ENCODE peak calls at places on chromosomes 12 and 14, in four cellular contexts. Z, K, A and G are unnamed samples.

GRCh38 chr12:62834971-62835547 is 99.9 kb downstream of the PPM1H start:
- DNase-seq in Z (peak; percentile 26), K (no peak), A (no peak), G (no peak)

GRCh38 chr14:67500981-67501380 is 12.5 kb upstream of the TMEM229B start:
- DNase-seq in Z (no peak), K (no peak), A (no peak), G (no peak)

GRCh38 chr14:70707138-70708038 is 65.7 kb downstream of the TTC9 start:
- DNase-seq in Z (peak; percentile 93), K (no peak), A (no peak), G (no peak)

GRCh38 chr14:24965934-24966593 is 83.9 kb downstream of the STXBP6 start:
- DNase-seq in Z (no peak), K (no peak), A (no peak), G (no peak)

GRCh38 chr12:5511644-5512584 is 80.0 kb downstream of the NTF3 start:
- DNase-seq in Z (no peak), K (peak; percentile 30), A (peak; percentile 24), G (peak; percentile 1)

GRCh38 chr12:27015730-27016076 is 1.5 kb upstream of the TM7SF3 start:
- DNase-seq in Z (no peak), K (no peak), A (peak; percentile 11), G (no peak)

GRCh38 chr12:109732321-109733305 is 19.0 kb downstream of the FAM222A start:
- DNase-seq in Z (no peak), K (no peak), A (no peak), G (no peak)

GRCh38 chr12:104513681-104514080 is 56.9 kb downstream of the CHST11 start:
- DNase-seq in Z (no peak), K (no peak), A (no peak), G (no peak)

GRCh38 chr14:34750670-34751069 is 36.3 kb upstream of the CFL2 start:
- DNase-seq in Z (no peak), K (no peak), A (no peak), G (no peak)

GRCh38 chr14:69650948-69651369 is 39.6 kb downstream of the SUSD6 start:
- DNase-seq in Z (no peak), K (no peak), A (no peak), G (no peak)

GRCh38 chr12:132550014-132550802 is 60.2 kb downstream of the LRCOL1 start:
- DNase-seq in Z (no peak), K (no peak), A (peak; percentile 44), G (no peak)

GRCh38 chr12:91382081-91382543 is 199.5 kb upstream of the DCN start:
- DNase-seq in Z (peak; percentile 54), K (peak; percentile 1), A (peak; percentile 51), G (peak; percentile 60)

GRCh38 chr12:123445388-123446344 is 9.2 kb upstream of the RILPL2 start:
- DNase-seq in Z (no peak), K (no peak), A (no peak), G (no peak)

GRCh38 chr12:87430444-87430843 is 598.8 kb downstream of the C12orf50 start:
- DNase-seq in Z (no peak), K (no peak), A (no peak), G (no peak)

GRCh38 chr14:96215845-96216244 is 11.2 kb downstream of the BDKRB2 start:
- DNase-seq in Z (no peak), K (no peak), A (no peak), G (no peak)

GRCh38 chr12:116700066-116700465 is 37.8 kb downstream of the SPRING1 start:
- DNase-seq in Z (no peak), K (no peak), A (no peak), G (no peak)

GRCh38 chr14:56759633-56760032 is 50.6 kb downstream of the OTX2 start:
- DNase-seq in Z (no peak), K (no peak), A (no peak), G (no peak)

GRCh38 chr12:78120866-78121590 is 290.3 kb downstream of the NAV3 start:
- DNase-seq in Z (no peak), K (no peak), A (no peak), G (peak; percentile 5)
- TF ChIP-seq SPI1 in Z (no peak), K (no peak), A (no peak), G (no peak)

GRCh38 chr12:31431721-31432120 is 105.8 kb upstream of the SINHCAF start:
- DNase-seq in Z (no peak), K (no peak), A (no peak), G (no peak)
- TF ChIP-seq SPI1 in Z (no peak), K (no peak), A (no peak), G (no peak)

DNA sequence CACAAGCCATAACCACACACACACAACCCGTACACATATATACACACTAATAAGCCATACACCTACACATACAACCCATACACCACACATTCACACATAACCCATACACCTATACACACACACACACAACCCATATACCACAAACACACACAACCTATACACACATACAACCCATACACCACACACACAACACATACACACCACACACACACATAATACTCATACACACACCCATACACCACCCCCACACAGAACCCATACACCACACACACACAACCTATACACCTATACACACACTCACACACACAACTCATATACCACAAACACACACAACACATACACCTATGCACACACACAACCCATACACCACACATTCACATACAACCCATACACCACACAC is 44.1 kb downstream of the TMEM121 start:
- DNase-seq in Z (no peak), K (no peak), A (no peak), G (no peak)
- TF ChIP-seq SPI1 in Z (no peak), K (no peak), A (no peak), G (no peak)

GRCh38 chr14:105474478-105475268 is at the start of gene CRIP2:
- DNase-seq in Z (no peak), K (peak; percentile 81), A (peak; percentile 88), G (no peak)

GRCh38 chr14:105475916-105476845 is 1.6 kb downstream of the CRIP2 start:
- DNase-seq in Z (no peak), K (no peak), A (no peak), G (no peak)

GRCh38 chr14:105476937-105477658 is 2.5 kb downstream of the CRIP2 start:
- DNase-seq in Z (no peak), K (no peak), A (no peak), G (no peak)

GRCh38 chr14:105473677-105474477 is 744 bp upstream of the CRIP2 start:
- DNase-seq in Z (no peak), K (peak; percentile 79), A (peak; percentile 85), G (peak; percentile 33)

DNA sequence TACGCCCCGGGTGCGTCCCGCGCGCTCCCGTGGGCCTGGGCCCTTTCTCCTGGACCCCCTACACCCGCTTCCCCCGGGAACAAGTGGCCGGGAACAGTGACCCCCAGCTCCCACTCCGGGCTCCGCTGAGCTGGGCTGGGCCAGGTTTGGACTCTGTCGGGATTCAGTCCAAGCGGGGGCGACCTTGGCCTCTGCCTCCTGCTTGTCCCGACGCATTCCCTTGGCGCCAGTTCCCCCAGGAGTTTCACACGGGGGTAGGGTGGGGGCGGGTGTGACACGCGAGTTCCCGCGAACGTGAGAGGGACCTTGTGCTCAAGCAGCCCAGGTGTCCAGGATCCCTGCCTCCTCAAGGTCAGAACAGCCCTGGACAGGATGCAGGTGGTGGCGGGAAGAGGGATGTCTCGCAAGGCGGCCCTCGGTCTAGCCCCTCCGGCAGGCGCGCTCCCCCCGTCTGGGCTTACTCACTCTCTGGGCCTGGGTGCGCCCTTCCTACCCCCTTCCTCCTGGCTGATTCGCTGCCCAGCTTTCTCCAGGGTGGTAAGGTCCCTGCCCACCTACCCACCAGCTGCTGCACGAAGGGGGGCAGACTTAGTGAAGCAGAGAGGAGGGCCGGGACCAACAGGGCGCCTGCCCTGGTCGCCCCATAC is 771 bp downstream of the CRIP2 start:
- DNase-seq in Z (no peak), K (no peak), A (no peak), G (no peak)
- TF ChIP-seq SPI1 in Z (no peak), K (no peak), A (no peak), G (no peak)

GRCh38 chr14:38723277-38723676 is 379.8 kb downstream of the SEC23A start:
- DNase-seq in Z (no peak), K (no peak), A (no peak), G (no peak)
- TF ChIP-seq SPI1 in Z (no peak), K (no peak), A (no peak), G (no peak)

DNA sequence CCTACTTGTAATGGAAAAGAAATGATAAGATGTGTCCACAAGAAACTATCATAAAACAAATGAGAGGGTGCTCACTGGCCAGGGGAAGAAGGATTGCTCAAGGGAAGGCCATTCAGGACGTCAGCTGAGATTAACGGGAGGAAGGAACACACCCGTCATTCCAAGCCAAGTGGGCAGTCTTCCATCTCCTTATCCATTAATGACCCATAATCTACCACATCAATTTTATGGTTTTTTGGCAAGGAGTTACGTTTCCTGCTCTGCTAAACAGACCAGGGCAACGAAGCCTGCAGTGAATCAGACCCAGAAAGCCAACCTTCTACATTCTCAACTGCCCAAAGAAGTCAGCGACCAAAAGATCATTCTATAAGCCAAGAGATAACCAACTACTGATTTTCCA is 25.1 kb downstream of the PRKAB1 start:
- DNase-seq in Z (no peak), K (no peak), A (no peak), G (no peak)
- TF ChIP-seq SPI1 in Z (no peak), K (no peak), A (no peak), G (no peak)

DNA sequence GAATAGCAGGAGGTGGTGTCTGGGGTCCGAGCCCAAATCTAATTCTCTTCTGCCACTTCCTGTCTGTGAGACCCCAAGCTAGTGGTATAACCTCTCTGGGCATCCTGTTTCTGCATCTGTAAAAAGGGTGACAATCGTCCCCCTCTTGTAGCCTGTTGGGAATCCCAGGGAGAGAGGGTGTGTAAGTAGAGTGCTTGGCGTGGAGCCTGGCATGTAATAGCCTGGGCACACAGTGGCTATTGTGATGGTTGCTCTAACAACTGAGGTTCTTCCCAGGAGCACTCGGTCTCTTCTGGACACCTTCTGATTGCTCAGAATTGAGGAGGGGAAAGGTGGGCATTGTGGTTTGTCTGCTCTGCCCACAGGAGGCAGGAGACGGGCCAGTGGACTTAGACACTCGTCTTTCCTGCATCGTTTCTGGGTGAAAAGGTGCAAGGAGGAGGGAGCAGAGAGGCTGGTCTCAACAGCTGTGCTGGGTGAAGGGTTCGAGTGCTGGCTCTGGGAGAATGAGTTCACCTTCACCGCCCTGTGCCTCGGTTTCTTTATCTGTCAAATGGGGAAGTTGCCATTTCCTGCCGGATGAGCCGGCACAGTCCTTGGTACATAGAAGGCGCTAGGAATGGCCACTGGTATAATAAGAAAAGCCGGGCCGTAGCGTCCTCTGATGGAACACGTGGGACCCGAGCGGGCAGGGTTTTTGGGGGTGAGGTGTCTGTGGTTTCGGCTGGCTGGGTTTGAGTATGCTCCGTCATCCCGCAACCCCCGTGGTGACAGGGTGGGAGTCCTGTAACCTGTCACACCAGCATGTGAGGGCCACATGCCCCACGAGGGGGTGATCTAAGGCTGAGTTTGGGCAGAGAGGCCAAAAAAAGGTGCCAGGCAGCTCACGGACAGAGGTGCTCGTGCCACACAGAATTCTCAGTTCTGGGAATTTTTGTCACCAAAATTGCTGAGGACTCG is 7.2 kb downstream of the BCL7A start:
- DNase-seq in Z (peak; percentile 36), K (peak; percentile 84), A (no peak), G (no peak)
- TF ChIP-seq SPI1 in Z (no peak), K (no peak), A (no peak), G (no peak)